ENCODE peak calls at places on chromosome X, in four cellular contexts. X, Z, D and Y are unnamed samples.
A peak's percentile ranks its signal among the peaks of the same experiment; 100 is the strongest.

GRCh38 chrX:137031517-137032377 is 2.0 kb downstream of the GPR101 start:
- DNase-seq in X (no peak), Z (peak; percentile 5), D (peak; percentile 49), Y (no peak)

GRCh38 chrX:16462912-16463311 is 187.0 kb upstream of the S100G start:
- DNase-seq in X (no peak), Z (no peak), D (no peak), Y (no peak)

GRCh38 chrX:53317365-53318069 is 36.1 kb upstream of the IQSEC2 start:
- DNase-seq in X (peak; percentile 13), Z (no peak), D (peak; percentile 82), Y (peak; percentile 51)

GRCh38 chrX:2614911-2615310 is 76.2 kb upstream of the CD99 start:
- DNase-seq in X (no peak), Z (no peak), D (no peak), Y (no peak)

GRCh38 chrX:47366051-47366722 is 4.2 kb upstream of the ZNF157 start:
- DNase-seq in X (no peak), Z (peak; percentile 37), D (peak; percentile 70), Y (peak; percentile 28)

GRCh38 chrX:37060999-37061398 is 52.8 kb downstream of the FAM47C start:
- DNase-seq in X (peak; percentile 6), Z (no peak), D (no peak), Y (peak; percentile 47)

GRCh38 chrX:109889289-109890006 is 113.5 kb upstream of the TMEM164 start:
- DNase-seq in X (peak; percentile 21), Z (peak; percentile 26), D (no peak), Y (no peak)

GRCh38 chrX:111568817-111569216 is 57.4 kb downstream of the SERTM2 start:
- DNase-seq in X (no peak), Z (no peak), D (no peak), Y (no peak)

GRCh38 chrX:140766024-140766611 is 56.6 kb downstream of the LINC00632 start:
- DNase-seq in X (peak; percentile 27), Z (no peak), D (peak; percentile 53), Y (no peak)

GRCh38 chrX:14076639-14077038 is 46.9 kb upstream of the GEMIN8 start:
- DNase-seq in X (no peak), Z (no peak), D (no peak), Y (no peak)

GRCh38 chrX:148376342-148376741 is 124.1 kb upstream of the AFF2 start:
- DNase-seq in X (no peak), Z (no peak), D (no peak), Y (no peak)

GRCh38 chrX:16839852-16840460 is 30.2 kb downstream of the RBBP7 start:
- DNase-seq in X (no peak), Z (no peak), D (no peak), Y (peak; percentile 25)

GRCh38 chrX:67613366-67613765 is 69.5 kb downstream of the AR start:
- DNase-seq in X (no peak), Z (no peak), D (no peak), Y (no peak)

GRCh38 chrX:23901065-23901464 is 6.7 kb downstream of the APOO start:
- DNase-seq in X (peak; percentile 51), Z (no peak), D (no peak), Y (no peak)

GRCh38 chrX:4373777-4374176 is 660.3 kb upstream of the PRKX start:
- DNase-seq in X (no peak), Z (no peak), D (no peak), Y (no peak)

GRCh38 chrX:14412686-14413085 is 116.7 kb upstream of the GLRA2 start:
- DNase-seq in X (no peak), Z (no peak), D (no peak), Y (no peak)

GRCh38 chrX:71938371-71938770 is 27.7 kb downstream of the NHSL2 start:
- DNase-seq in X (no peak), Z (no peak), D (no peak), Y (no peak)

GRCh38 chrX:45011131-45011530 is 138.1 kb downstream of the KDM6A start:
- DNase-seq in X (no peak), Z (no peak), D (no peak), Y (no peak)

GRCh38 chrX:1249101-1249887 is 19.3 kb upstream of the CSF2RA start:
- DNase-seq in X (peak; percentile 13), Z (peak; percentile 19), D (peak; percentile 78), Y (peak; percentile 79)
- TF ChIP-seq YY1 in X (no peak), Z (no peak), D (no peak), Y (no peak)

GRCh38 chrX:154037754-154038153 is 18.1 kb upstream of the IRAK1 start:
- DNase-seq in X (peak; percentile 73), Z (no peak), D (no peak), Y (no peak)
- H3K4me1 ChIP-seq in X (peaks cover 37% of the 10 kb centered on the region), Z (no peaks in the 10 kb centered on the region), D (peaks cover 30% of the 10 kb centered on the region), Y (no peaks in the 10 kb centered on the region)

DNA sequence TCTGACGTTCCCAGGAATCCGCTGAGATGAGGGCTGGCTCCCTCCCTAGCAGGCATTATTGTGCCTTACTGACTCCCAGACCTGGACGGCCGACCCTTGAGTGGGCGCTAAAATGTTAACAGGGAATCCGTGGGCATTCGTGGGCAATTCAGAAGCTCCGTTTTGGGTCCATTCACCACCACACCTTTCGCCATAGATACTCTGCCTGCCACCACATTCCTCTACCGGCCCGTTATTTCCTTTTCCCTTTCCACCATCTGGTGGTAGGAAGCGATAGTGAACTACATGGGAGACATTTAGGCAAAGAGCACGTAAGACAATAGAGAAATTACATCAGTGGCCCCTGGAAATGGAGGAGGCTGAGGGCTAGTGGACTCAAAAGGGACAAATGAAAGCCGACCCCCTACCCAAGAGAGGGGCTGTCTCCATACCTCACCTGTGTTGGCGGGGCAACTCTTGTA is 1.0 kb upstream of the SH3KBP1 start:
- DNase-seq in X (peak; percentile 78), Z (no peak), D (no peak), Y (peak; percentile 58)
- TF ChIP-seq SUZ12 in X (no peak), Z (no peak), D (no peak), Y (no peak)

GRCh38 chrX:30830544-30830943 is 58.5 kb downstream of the TAB3 start:
- DNase-seq in X (no peak), Z (no peak), D (no peak), Y (no peak)
- TF ChIP-seq YY1 in X (no peak), Z (no peak), D (no peak), Y (no peak)

DNA sequence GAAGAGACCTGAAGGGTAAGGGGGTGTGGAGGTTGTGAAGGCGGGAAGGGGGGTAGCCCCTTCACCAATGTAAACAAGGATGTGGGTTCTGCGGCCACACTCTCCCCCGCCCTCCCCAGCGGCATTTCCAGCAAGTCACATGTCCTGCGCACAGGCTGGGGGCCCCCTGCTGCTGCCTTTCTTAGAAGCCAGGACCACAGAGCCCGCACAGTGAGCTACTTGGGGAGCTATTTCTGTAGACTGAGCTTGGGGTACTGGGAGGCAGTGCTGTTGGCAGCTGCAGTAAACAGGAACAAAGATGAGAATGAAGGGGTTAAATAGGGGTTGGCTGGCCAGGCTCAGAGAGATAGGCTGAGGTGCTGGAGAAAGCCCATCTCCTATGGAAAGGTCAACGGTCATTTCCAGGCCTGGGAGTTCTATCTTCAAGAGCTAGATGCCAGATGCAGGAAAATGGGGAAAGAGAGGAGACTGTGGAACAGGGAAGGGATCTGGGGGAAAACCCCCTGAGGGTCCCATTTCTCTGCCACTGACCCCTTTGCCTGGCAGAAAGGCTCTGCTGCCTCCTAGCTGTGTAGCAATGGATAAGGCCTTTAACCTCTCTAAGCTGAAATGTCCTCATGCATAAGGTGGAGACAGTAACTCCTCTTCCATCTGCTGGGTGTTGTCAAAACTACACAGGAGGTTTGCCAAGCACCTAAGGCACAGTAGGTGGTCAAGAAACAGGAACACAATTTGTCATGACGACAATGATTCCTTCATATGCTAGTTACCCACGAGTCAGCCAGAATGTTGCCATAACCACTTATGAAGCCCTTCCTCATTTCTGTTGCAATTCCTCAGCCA is 18.5 kb upstream of the PIM2 start:
- DNase-seq in X (no peak), Z (peak; percentile 79), D (peak; percentile 52), Y (no peak)
- H3K4me1 ChIP-seq in X (peaks cover 20% of the 10 kb centered on the region), Z (peaks cover 73% of the 10 kb centered on the region), D (peaks cover 12% of the 10 kb centered on the region), Y (peaks cover 13% of the 10 kb centered on the region)

DNA sequence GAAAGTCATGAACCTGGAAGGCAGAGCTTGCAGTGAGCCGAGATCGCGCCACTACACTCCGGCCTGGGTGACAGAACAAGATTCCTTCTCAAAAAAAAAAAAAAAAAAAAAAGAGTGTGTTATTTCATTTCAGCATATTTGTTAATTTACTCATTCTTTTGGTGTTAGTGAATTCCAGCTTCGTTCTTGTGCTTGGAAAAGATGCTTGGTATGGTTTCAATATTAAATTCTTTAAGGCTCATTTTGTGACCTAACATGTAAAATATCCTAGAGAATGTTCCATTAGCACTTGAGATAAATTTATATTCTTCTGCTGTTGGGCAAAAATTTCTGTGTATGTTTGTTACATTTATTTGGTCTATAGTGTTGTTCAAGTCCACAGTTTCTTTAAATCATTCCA is 66.8 kb downstream of the SPIN3 start:
- DNase-seq in X (no peak), Z (no peak), D (no peak), Y (no peak)
- TF ChIP-seq SUZ12 in X (no peak), Z (no peak), D (no peak), Y (no peak)

DNA sequence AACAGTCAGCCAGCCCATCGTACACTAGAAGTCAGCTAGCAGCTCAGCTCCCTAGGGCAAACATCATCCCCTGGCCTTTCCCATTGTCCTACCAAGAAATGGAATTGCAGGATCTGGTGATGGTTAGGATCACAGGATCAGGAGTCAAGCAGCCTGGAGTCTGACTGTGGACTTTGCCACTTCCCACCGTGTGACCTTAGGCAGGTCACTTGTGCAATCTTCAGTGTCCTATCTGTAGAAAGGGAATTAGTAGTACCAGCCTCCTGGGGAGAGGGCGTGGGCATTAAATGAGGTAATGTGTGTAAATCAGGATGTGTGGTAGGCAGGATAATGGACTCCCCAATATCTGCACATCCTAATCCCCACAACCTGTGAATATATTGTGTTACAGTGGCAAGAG is 38.6 kb upstream of the APLN start:
- DNase-seq in X (peak; percentile 50), Z (no peak), D (no peak), Y (no peak)
- TF ChIP-seq YY1 in X (no peak), Z (no peak), D (no peak), Y (no peak)

DNA sequence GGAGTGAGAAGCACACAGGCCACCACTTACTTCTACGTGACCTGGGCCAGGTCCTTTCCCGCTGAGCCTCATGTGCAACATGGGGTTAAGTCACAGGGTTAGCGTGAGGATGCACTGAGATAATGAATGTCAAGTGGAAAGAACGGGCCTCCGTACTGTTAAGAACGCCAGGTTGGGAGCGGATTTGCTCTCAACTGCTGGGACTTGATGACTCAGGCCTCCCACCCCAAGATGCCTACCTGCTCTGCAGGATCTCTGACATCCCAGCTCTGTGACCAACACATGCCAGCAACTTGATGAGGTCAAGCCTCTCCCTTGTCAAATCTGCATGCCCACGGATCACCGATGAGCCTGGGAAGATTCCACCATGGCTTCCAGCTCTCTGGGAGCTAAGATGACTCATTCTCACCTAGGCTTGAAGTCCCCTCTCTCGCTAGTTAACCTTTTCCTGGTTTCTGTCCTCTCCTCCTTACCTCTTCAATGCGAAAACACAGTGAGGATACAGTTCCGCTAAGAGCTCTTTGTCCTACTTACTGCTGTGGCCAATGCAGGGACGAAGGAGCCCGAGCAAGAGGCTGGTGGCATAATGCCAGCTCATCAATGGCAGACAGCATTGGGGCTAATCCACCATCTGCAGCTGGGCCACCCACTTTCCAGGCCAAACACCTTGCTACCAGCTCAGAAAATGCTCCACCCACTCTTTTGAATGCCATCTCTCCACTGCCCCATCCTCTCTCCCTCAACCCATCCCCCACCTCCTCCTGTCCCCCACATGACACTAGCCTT is 67.6 kb downstream of the PJA1 start:
- DNase-seq in X (no peak), Z (no peak), D (no peak), Y (no peak)
- H3K4me1 ChIP-seq in X (no peaks in the 10 kb centered on the region), Z (no peaks in the 10 kb centered on the region), D (peaks cover 3% of the 10 kb centered on the region), Y (peaks cover 12% of the 10 kb centered on the region)

DNA sequence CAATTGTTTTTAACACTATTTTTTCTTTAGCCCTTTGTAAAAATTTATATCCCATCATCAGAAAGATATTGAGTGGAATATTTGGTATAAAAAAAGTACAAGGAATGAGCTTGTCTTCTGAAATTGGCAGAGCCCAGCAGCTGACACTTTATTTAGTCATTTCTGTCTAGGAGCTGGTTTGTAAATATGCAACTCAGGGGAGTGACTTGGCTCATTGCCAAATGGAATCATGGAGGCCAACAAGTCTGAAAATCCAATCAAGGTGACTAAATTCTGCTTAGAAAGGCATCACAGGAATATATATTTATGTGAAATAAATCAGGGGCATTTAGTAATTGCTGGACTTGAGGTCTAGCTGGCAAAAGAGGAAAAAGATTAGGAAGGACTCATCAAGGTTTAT is 74.4 kb downstream of the OTC start:
- DNase-seq in X (no peak), Z (no peak), D (no peak), Y (no peak)
- TF ChIP-seq SUZ12 in X (no peak), Z (no peak), D (no peak), Y (no peak)